ENCODE peak calls at places on chromosomes 5 and 9, in six cellular contexts. P is A549, J is H1, R is prostate gland, S is PC-9, I is psoas muscle. Z is an unnamed sample. For H3K4me1, the result is how much of the 10 kb centered on the place peaks cover.

GRCh38 chr5:17054911-17055310 is 118.8 kb upstream of the MYO10 start:
- DNase-seq in P (no peak), J (no peak), R (no peak), S (no peak), I (no peak), Z (no peak)

GRCh38 chr9:128080218-128080617 is 12.2 kb downstream of the SLC25A25 start:
- DNase-seq in P (no peak), J (no peak), R (no peak), S (no peak), I (no peak), Z (no peak)

GRCh38 chr5:134005415-134006118 is 792 bp upstream of the VDAC1 start:
- DNase-seq in P (peak), J (no peak), R (peak), S (no peak), I (peak), Z (no peak)

GRCh38 chr9:106927916-106928315 is 65.0 kb downstream of the ZNF462 start:
- DNase-seq in P (no peak), J (no peak), R (no peak), S (no peak), I (no peak), Z (no peak)

GRCh38 chr5:140023611-140024191 is 19.4 kb downstream of the NRG2 start:
- DNase-seq in P (no peak), J (no peak), R (no peak), S (no peak), I (no peak), Z (no peak)

GRCh38 chr5:59115345-59115744 is 532.5 kb downstream of the RAB3C start:
- DNase-seq in P (no peak), J (no peak), R (no peak), S (peak), I (no peak), Z (no peak)

GRCh38 chr5:154103223-154103622 is 64.5 kb downstream of the MFAP3 start:
- DNase-seq in P (no peak), J (no peak), R (no peak), S (no peak), I (no peak), Z (no peak)

GRCh38 chr5:147835386-147835798 is 3.9 kb upstream of the SPINK1 start:
- DNase-seq in P (peak), J (no peak), R (no peak), S (peak), I (no peak), Z (no peak)

GRCh38 chr5:102975040-102975439 is 144.9 kb downstream of the GIN1 start:
- DNase-seq in P (no peak), J (no peak), R (no peak), S (no peak), I (no peak), Z (no peak)

GRCh38 chr5:88502179-88503064 is 233.8 kb upstream of the TMEM161B start:
- DNase-seq in P (no peak), J (no peak), R (no peak), S (no peak), I (no peak), Z (no peak)

GRCh38 chr9:81529556-81530193 is 159.7 kb downstream of the TLE1 start:
- DNase-seq in P (peak), J (no peak), R (peak), S (peak), I (no peak), Z (no peak)

GRCh38 chr9:81530846-81531245 is 158.5 kb downstream of the TLE1 start:
- DNase-seq in P (no peak), J (no peak), R (no peak), S (no peak), I (no peak), Z (no peak)

GRCh38 chr9:81530407-81530810 is 158.9 kb downstream of the TLE1 start:
- DNase-seq in P (no peak), J (no peak), R (no peak), S (no peak), I (no peak), Z (no peak)

GRCh38 chr9:81522721-81523551 is 166.4 kb downstream of the TLE1 start:
- DNase-seq in P (peak), J (no peak), R (peak), S (no peak), I (no peak), Z (no peak)

GRCh38 chr9:81526587-81526986 is 162.8 kb downstream of the TLE1 start:
- DNase-seq in P (no peak), J (no peak), R (no peak), S (no peak), I (no peak), Z (no peak)
- H3K4me1 ChIP-seq in P (under half), J (under half), R (under half), S (under half), I (under half), Z (under half)

GRCh38 chr9:130766031-130766903 is 68.8 kb upstream of the ABL1 start:
- DNase-seq in P (no peak), J (no peak), R (no peak), S (no peak), I (peak), Z (no peak)
- H3K27ac ChIP-seq in P (no peak), J (peak), R (no peak), S (no peak), I (peak), Z (no peak)

GRCh38 chr9:98136489-98136888 is 17.5 kb upstream of the TRIM14 start:
- DNase-seq in P (no peak), J (no peak), R (no peak), S (no peak), I (no peak), Z (no peak)

GRCh38 chr9:98135558-98135934 is 16.5 kb upstream of the TRIM14 start:
- DNase-seq in P (no peak), J (no peak), R (peak), S (peak), I (no peak), Z (no peak)

GRCh38 chr9:98132806-98133631 is 14.0 kb upstream of the TRIM14 start:
- DNase-seq in P (no peak), J (no peak), R (no peak), S (no peak), I (no peak), Z (no peak)

GRCh38 chr9:98134702-98135557 is 15.9 kb upstream of the TRIM14 start:
- DNase-seq in P (no peak), J (no peak), R (no peak), S (no peak), I (no peak), Z (no peak)

DNA sequence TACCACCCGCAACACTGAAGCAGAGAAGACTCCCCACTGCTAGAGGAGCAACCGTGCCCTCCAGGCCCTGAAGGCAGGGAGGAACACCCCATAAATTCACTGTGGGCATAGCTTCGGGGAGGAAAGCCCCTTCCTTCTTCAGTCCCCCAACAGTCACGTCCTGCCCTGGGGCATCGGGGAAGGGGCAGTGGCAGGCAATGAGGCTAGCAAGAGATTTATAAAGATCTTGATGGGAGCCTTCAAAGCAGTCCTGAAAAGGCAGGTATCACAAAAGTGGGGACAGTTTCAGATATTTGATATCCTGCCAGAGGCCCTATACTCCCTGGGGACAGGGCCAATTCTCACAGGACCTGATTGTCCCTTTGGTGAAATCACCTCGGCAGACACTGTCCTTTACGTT is 16.9 kb upstream of the TRIM14 start:
- DNase-seq in P (no peak), J (no peak), R (no peak), S (no peak), I (no peak), Z (no peak)
- H3K4me3 ChIP-seq in P (no peak), J (no peak), R (no peak), S (no peak), I (no peak), Z (no peak)

DNA sequence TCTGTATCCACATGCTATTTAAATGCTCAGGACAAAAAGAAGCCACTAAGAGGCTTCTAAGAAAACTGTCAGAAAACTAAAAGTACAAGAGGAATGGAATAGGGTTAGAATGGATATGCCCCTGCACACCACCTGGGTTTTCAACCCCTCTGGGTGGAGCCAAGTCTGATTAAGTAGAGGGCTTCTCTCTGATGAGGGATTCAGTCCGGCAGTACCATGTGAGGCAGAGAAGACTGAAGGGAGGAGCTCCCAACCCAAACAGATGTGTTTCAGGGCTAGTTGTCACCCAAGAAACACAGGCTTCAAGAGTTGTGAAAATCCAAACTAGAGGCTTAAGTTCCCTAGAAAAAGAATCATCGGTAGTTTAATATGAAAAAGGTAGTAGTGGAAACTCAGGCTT is 12.5 kb downstream of the NREP start:
- DNase-seq in P (no peak), J (no peak), R (no peak), S (no peak), I (no peak), Z (no peak)
- H3K4me1 ChIP-seq in P (under half), J (under half), R (under half), S (under half), I (half or more), Z (under half)

GRCh38 chr9:3916420-3916819 is 383.4 kb downstream of the GLIS3 start:
- DNase-seq in P (no peak), J (no peak), R (no peak), S (no peak), I (no peak), Z (no peak)
- H3K27ac ChIP-seq in P (no peak), J (no peak), R (no peak), S (no peak), I (no peak), Z (no peak)

Z was measured in CD4-positive, CD25-positive, alpha-beta regulatory T cell.